ENCODE peak calls at places on chromosomes 16 and 17, in nine cellular contexts. H is K562, E is ovary, C is tibial nerve, L is transverse colon, Y is A549, Q is HCT116, A is esophagus squamous epithelium, U is stomach. J is an unnamed sample.
A peak's percentile ranks its signal among the peaks of the same experiment; 100 is the strongest.

GRCh38 chr17:82441686-82442487 is 8.7 kb downstream of the CYBC1 start:
- DNase-seq in H (no peak), E (no peak), C (no peak), L (no peak), Y (no peak), Q (no peak), A (no peak), U (no peak), J (no peak)

GRCh38 chr17:58403312-58403711 is 14.0 kb downstream of the RNF43 start:
- DNase-seq in H (no peak), E (no peak), C (no peak), L (no peak), Y (no peak), Q (no peak), A (no peak), U (no peak), J (no peak)

GRCh38 chr16:85515830-85516397 is 97.2 kb upstream of the GSE1 start:
- DNase-seq in H (peak; percentile 74), E (no peak), C (no peak), L (no peak), Y (no peak), Q (no peak), A (no peak), U (peak; percentile 69), J (no peak)

GRCh38 chr17:19647697-19648474 is 665 bp upstream of the ALDH3A2 start:
- DNase-seq in H (no peak), E (peak; percentile 68), C (peak; percentile 64), L (peak; percentile 65), Y (peak; percentile 86), Q (peak; percentile 23), A (no peak), U (peak; percentile 54), J (no peak)

GRCh38 chr17:1714488-1714979 is 4.4 kb upstream of the TLCD2 start:
- DNase-seq in H (peak; percentile 59), E (peak; percentile 99), C (peak; percentile 99), L (peak; percentile 98), Y (peak; percentile 97), Q (peak; percentile 74), A (peak; percentile 58), U (peak; percentile 96), J (no peak)

GRCh38 chr17:70819183-70819582 is 649.9 kb downstream of the KCNJ2 start:
- DNase-seq in H (no peak), E (no peak), C (no peak), L (no peak), Y (no peak), Q (no peak), A (no peak), U (no peak), J (no peak)

GRCh38 chr17:17800504-17801021 is 36.2 kb downstream of the SREBF1 start:
- DNase-seq in H (no peak), E (no peak), C (no peak), L (no peak), Y (no peak), Q (no peak), A (no peak), U (no peak), J (no peak)

GRCh38 chr16:1164975-1165374 is 12.1 kb downstream of the CACNA1H start:
- DNase-seq in H (no peak), E (no peak), C (no peak), L (no peak), Y (no peak), Q (no peak), A (no peak), U (no peak), J (no peak)

GRCh38 chr17:57138956-57139576 is 54.0 kb downstream of the AKAP1 start:
- DNase-seq in H (no peak), E (no peak), C (no peak), L (no peak), Y (peak; percentile 19), Q (no peak), A (no peak), U (no peak), J (no peak)

GRCh38 chr16:49454426-49455180 is 81.0 kb downstream of the C16orf78 start:
- DNase-seq in H (no peak), E (no peak), C (no peak), L (no peak), Y (no peak), Q (no peak), A (no peak), U (peak; percentile 9), J (no peak)

GRCh38 chr17:15651001-15651582 is 31.6 kb upstream of the FBXW10B start:
- DNase-seq in H (no peak), E (peak; percentile 35), C (no peak), L (peak; percentile 17), Y (peak; percentile 59), Q (no peak), A (no peak), U (no peak), J (no peak)

GRCh38 chr17:15649861-15650391 is 30.4 kb upstream of the FBXW10B start:
- DNase-seq in H (peak; percentile 1), E (no peak), C (peak; percentile 48), L (peak; percentile 80), Y (peak; percentile 55), Q (peak; percentile 91), A (no peak), U (peak; percentile 78), J (no peak)

GRCh38 chr17:15652960-15653359 is 31.2 kb downstream of the TRIM16 start:
- DNase-seq in H (no peak), E (no peak), C (no peak), L (no peak), Y (no peak), Q (no peak), A (no peak), U (no peak), J (no peak)

GRCh38 chr17:15648384-15648783 is 28.9 kb upstream of the FBXW10B start:
- DNase-seq in H (no peak), E (no peak), C (no peak), L (no peak), Y (no peak), Q (no peak), A (no peak), U (no peak), J (no peak)

DNA sequence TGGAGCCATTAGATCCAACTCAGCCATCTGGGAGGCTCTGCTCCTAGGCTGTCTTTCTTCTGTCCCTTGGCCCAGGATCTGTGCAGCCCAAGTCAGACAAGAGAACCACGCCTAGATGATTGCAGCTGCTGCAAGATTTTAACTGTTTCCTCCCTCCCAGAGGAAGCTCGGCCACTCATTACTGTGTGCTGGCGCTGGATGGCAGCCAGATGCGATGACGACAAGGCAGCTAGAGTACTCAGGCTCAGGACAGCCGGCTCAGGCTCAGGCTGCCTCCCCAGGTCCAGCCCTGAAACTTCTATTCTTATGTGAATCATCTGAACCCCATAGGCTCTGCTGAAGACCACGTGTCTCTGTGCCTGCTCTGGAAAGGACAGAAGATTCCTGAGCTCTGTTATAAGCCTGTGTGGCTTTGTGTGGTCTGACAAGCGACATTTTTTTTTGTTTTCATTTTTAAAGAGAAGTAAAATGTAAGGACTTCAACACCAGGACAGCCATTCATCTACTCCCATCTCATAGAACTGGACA is 32.1 kb upstream of the FBXW10B start:
- DNase-seq in H (peak; percentile 75), E (peak; percentile 85), C (peak; percentile 93), L (peak; percentile 94), Y (peak; percentile 99), Q (peak; percentile 95), A (peak; percentile 31), U (peak; percentile 91), J (no peak)
- TF ChIP-seq POLR2A in H (no peak), E (no peak), C (no peak), L (peak; percentile 78), Y (peak; percentile 70), Q (peak; percentile 28), A (peak; percentile 41), U (no peak), J (no peak)

GRCh38 chr16:78137179-78137578 is 37.7 kb downstream of the WWOX start:
- DNase-seq in H (no peak), E (no peak), C (no peak), L (no peak), Y (no peak), Q (no peak), A (no peak), U (no peak), J (no peak)
- H3K4me1 ChIP-seq in H (no peaks in the 10 kb centered on the region), E (no peaks in the 10 kb centered on the region), C (peaks cover 2% of the 10 kb centered on the region), L (no peaks in the 10 kb centered on the region), Y (peaks cover 11% of the 10 kb centered on the region), Q (no peaks in the 10 kb centered on the region), A (no peaks in the 10 kb centered on the region), U (peaks cover 27% of the 10 kb centered on the region), J (no peaks in the 10 kb centered on the region)

DNA sequence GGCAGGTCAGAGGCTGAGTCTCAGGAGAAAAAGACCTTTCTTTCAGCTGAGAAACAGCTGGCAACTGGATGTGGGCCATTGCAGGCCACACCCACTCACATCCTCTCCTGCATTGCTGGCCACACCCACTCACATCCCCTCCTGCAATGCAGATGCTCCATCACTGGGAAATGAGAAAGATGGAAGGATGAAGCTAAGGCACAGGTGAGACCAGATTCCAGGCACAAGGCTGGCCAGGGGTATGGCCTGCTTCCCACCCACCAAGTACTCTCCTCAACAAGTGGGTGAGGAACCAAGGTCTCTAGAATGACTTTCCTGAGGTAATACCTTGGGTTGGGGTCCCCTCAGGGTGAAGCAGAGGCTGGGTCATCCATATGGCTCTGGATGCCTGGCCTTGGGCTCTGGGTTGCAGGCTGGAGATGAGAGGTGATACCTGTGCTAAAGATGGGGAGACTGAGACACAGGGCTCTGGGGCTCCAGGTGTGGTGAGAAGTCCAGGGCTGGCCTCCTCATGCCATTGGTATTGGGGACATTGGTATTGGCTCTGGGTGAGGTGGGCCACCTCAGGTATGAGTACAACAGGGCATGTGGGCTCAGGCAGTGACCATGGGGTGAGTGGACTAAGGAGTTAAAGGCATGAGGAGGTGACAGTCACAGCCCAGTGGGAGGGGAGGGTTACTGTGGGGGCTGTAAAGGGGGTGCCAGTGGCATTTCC is 1726.8 kb downstream of the TP53TG3F start:
- DNase-seq in H (no peak), E (no peak), C (no peak), L (no peak), Y (no peak), Q (no peak), A (no peak), U (no peak), J (peak; percentile 79)
- H3K9me3 ChIP-seq in H (no peaks in the 10 kb centered on the region), E (no peaks in the 10 kb centered on the region), C (no peaks in the 10 kb centered on the region), L (no peaks in the 10 kb centered on the region), Y (no peaks in the 10 kb centered on the region), Q (peaks cover 23% of the 10 kb centered on the region), A (no peaks in the 10 kb centered on the region), U (peaks cover 24% of the 10 kb centered on the region), J (no peaks in the 10 kb centered on the region)

GRCh38 chr17:48129981-48130380 is 22.4 kb downstream of the SNX11 start:
- DNase-seq in H (no peak), E (no peak), C (no peak), L (no peak), Y (no peak), Q (no peak), A (no peak), U (no peak), J (no peak)

GRCh38 chr17:48123776-48124388 is 16.3 kb downstream of the SNX11 start:
- DNase-seq in H (no peak), E (no peak), C (no peak), L (no peak), Y (no peak), Q (no peak), A (no peak), U (no peak), J (no peak)

GRCh38 chr17:48128411-48128810 is 20.8 kb downstream of the SNX11 start:
- DNase-seq in H (no peak), E (no peak), C (no peak), L (no peak), Y (no peak), Q (no peak), A (no peak), U (no peak), J (no peak)

GRCh38 chr17:48125829-48126612 is 18.5 kb downstream of the SNX11 start:
- DNase-seq in H (no peak), E (no peak), C (no peak), L (no peak), Y (no peak), Q (no peak), A (no peak), U (no peak), J (no peak)

GRCh38 chr17:48127371-48128051 is 19.9 kb downstream of the SNX11 start:
- DNase-seq in H (no peak), E (no peak), C (no peak), L (no peak), Y (peak; percentile 61), Q (peak; percentile 57), A (no peak), U (no peak), J (no peak)
- TF ChIP-seq POLR2A in H (no peak), E (no peak), C (no peak), L (no peak), Y (no peak), Q (no peak), A (no peak), U (no peak), J (no peak)